ENCODE peak calls at places on chromosomes 11 and 22, in ten cellular contexts. One of them, this sample, is unnamed.

GRCh38 chr11:9861860-9862725 is 198.2 kb downstream of the SWAP70 start:
- DNase-seq in foreskin fibroblast: peak; percentile 64
- DNase-seq in bronchial epithelial cell: peak; percentile 62
- DNase-seq in lower leg skin: no peak
- DNase-seq in fibroblast of the aortic adventitia: peak; percentile 75
- DNase-seq in cardiac muscle cell: peak; percentile 60
- DNase-seq in fibroblast of villous mesenchyme: peak; percentile 74
- DNase-seq in stomach: peak; percentile 47
- DNase-seq in progenitor cell of endocrine pancreas: no peak
- DNase-seq in B cell: peak; percentile 67
- DNase-seq in this sample: no peak

GRCh38 chr22:49368976-49369725 is 458.5 kb downstream of the BRD1 start:
- DNase-seq in foreskin fibroblast: no peak
- DNase-seq in bronchial epithelial cell: no peak
- DNase-seq in lower leg skin: peak; percentile 72
- DNase-seq in fibroblast of the aortic adventitia: no peak
- DNase-seq in cardiac muscle cell: no peak
- DNase-seq in fibroblast of villous mesenchyme: no peak
- DNase-seq in stomach: peak; percentile 22
- DNase-seq in progenitor cell of endocrine pancreas: peak; percentile 5
- DNase-seq in B cell: no peak
- DNase-seq in this sample: peak; percentile 26

GRCh38 chr11:35098850-35099249 is 40.1 kb upstream of the CD44 start:
- DNase-seq in foreskin fibroblast: no peak
- DNase-seq in bronchial epithelial cell: no peak
- DNase-seq in lower leg skin: no peak
- DNase-seq in fibroblast of the aortic adventitia: no peak
- DNase-seq in cardiac muscle cell: no peak
- DNase-seq in fibroblast of villous mesenchyme: no peak
- DNase-seq in stomach: no peak
- DNase-seq in progenitor cell of endocrine pancreas: no peak
- DNase-seq in B cell: no peak
- DNase-seq in this sample: no peak

GRCh38 chr11:61507962-61508824 is at the start of gene LRRC10B:
- DNase-seq in foreskin fibroblast: no peak
- DNase-seq in bronchial epithelial cell: no peak
- DNase-seq in lower leg skin: no peak
- DNase-seq in fibroblast of the aortic adventitia: no peak
- DNase-seq in cardiac muscle cell: peak; percentile 80
- DNase-seq in fibroblast of villous mesenchyme: no peak
- DNase-seq in stomach: no peak
- DNase-seq in progenitor cell of endocrine pancreas: peak; percentile 45
- DNase-seq in B cell: peak; percentile 44
- DNase-seq in this sample: peak; percentile 66

GRCh38 chr11:65503606-65503922 is 4.7 kb downstream of the MALAT1 start:
- DNase-seq in foreskin fibroblast: no peak
- DNase-seq in bronchial epithelial cell: no peak
- DNase-seq in lower leg skin: no peak
- DNase-seq in fibroblast of the aortic adventitia: no peak
- DNase-seq in cardiac muscle cell: no peak
- DNase-seq in fibroblast of villous mesenchyme: peak; percentile 55
- DNase-seq in stomach: no peak
- DNase-seq in progenitor cell of endocrine pancreas: no peak
- DNase-seq in B cell: peak; percentile 16
- DNase-seq in this sample: no peak

GRCh38 chr22:23404689-23405365 is 175.3 kb downstream of the IGLL1 start:
- DNase-seq in foreskin fibroblast: no peak
- DNase-seq in bronchial epithelial cell: no peak
- DNase-seq in lower leg skin: peak; percentile 82
- DNase-seq in fibroblast of the aortic adventitia: peak; percentile 42
- DNase-seq in cardiac muscle cell: peak; percentile 91
- DNase-seq in fibroblast of villous mesenchyme: peak; percentile 19
- DNase-seq in stomach: peak; percentile 42
- DNase-seq in progenitor cell of endocrine pancreas: no peak
- DNase-seq in B cell: no peak
- DNase-seq in this sample: no peak

GRCh38 chr11:65537296-65537597 is 12.4 kb downstream of the SCYL1 start:
- DNase-seq in foreskin fibroblast: no peak
- DNase-seq in bronchial epithelial cell: no peak
- DNase-seq in lower leg skin: no peak
- DNase-seq in fibroblast of the aortic adventitia: no peak
- DNase-seq in cardiac muscle cell: no peak
- DNase-seq in fibroblast of villous mesenchyme: no peak
- DNase-seq in stomach: no peak
- DNase-seq in progenitor cell of endocrine pancreas: no peak
- DNase-seq in B cell: no peak
- DNase-seq in this sample: no peak

GRCh38 chr22:45892681-45893461 is 84.1 kb downstream of the WNT7B start:
- DNase-seq in foreskin fibroblast: no peak
- DNase-seq in bronchial epithelial cell: no peak
- DNase-seq in lower leg skin: no peak
- DNase-seq in fibroblast of the aortic adventitia: no peak
- DNase-seq in cardiac muscle cell: no peak
- DNase-seq in fibroblast of villous mesenchyme: no peak
- DNase-seq in stomach: no peak
- DNase-seq in progenitor cell of endocrine pancreas: no peak
- DNase-seq in B cell: no peak
- DNase-seq in this sample: no peak

GRCh38 chr11:11574373-11574772 is 47.4 kb downstream of the GALNT18 start:
- DNase-seq in foreskin fibroblast: no peak
- DNase-seq in bronchial epithelial cell: no peak
- DNase-seq in lower leg skin: peak; percentile 1
- DNase-seq in fibroblast of the aortic adventitia: no peak
- DNase-seq in cardiac muscle cell: no peak
- DNase-seq in fibroblast of villous mesenchyme: no peak
- DNase-seq in stomach: no peak
- DNase-seq in progenitor cell of endocrine pancreas: no peak
- DNase-seq in B cell: no peak
- DNase-seq in this sample: no peak

GRCh38 chr11:17748044-17748443 is 13.5 kb downstream of the KCNC1 start:
- DNase-seq in foreskin fibroblast: no peak
- DNase-seq in bronchial epithelial cell: no peak
- DNase-seq in lower leg skin: no peak
- DNase-seq in fibroblast of the aortic adventitia: no peak
- DNase-seq in cardiac muscle cell: no peak
- DNase-seq in fibroblast of villous mesenchyme: no peak
- DNase-seq in stomach: no peak
- DNase-seq in progenitor cell of endocrine pancreas: no peak
- DNase-seq in B cell: no peak
- DNase-seq in this sample: no peak

GRCh38 chr11:2366271-2366670 is 10.8 kb upstream of the CD81 start:
- DNase-seq in foreskin fibroblast: no peak
- DNase-seq in bronchial epithelial cell: no peak
- DNase-seq in lower leg skin: no peak
- DNase-seq in fibroblast of the aortic adventitia: no peak
- DNase-seq in cardiac muscle cell: no peak
- DNase-seq in fibroblast of villous mesenchyme: no peak
- DNase-seq in stomach: no peak
- DNase-seq in progenitor cell of endocrine pancreas: no peak
- DNase-seq in B cell: no peak
- DNase-seq in this sample: no peak

GRCh38 chr22:26674211-26675190 is 17.1 kb downstream of the MIAT start:
- DNase-seq in foreskin fibroblast: no peak
- DNase-seq in bronchial epithelial cell: peak; percentile 41
- DNase-seq in lower leg skin: no peak
- DNase-seq in fibroblast of the aortic adventitia: no peak
- DNase-seq in cardiac muscle cell: no peak
- DNase-seq in fibroblast of villous mesenchyme: no peak
- DNase-seq in stomach: no peak
- DNase-seq in progenitor cell of endocrine pancreas: no peak
- DNase-seq in B cell: peak; percentile 32
- DNase-seq in this sample: no peak

GRCh38 chr11:17798716-17799115 is 64.1 kb downstream of the KCNC1 start:
- DNase-seq in foreskin fibroblast: no peak
- DNase-seq in bronchial epithelial cell: no peak
- DNase-seq in lower leg skin: no peak
- DNase-seq in fibroblast of the aortic adventitia: no peak
- DNase-seq in cardiac muscle cell: no peak
- DNase-seq in fibroblast of villous mesenchyme: no peak
- DNase-seq in stomach: no peak
- DNase-seq in progenitor cell of endocrine pancreas: no peak
- DNase-seq in B cell: no peak
- DNase-seq in this sample: no peak

GRCh38 chr22:19942071-19942885 is 660 bp upstream of the TXNRD2 start:
- DNase-seq in foreskin fibroblast: peak; percentile 61
- DNase-seq in bronchial epithelial cell: no peak
- DNase-seq in lower leg skin: no peak
- DNase-seq in fibroblast of the aortic adventitia: peak; percentile 86
- DNase-seq in cardiac muscle cell: no peak
- DNase-seq in fibroblast of villous mesenchyme: peak; percentile 69
- DNase-seq in stomach: no peak
- DNase-seq in progenitor cell of endocrine pancreas: no peak
- DNase-seq in B cell: peak; percentile 46
- DNase-seq in this sample: no peak

GRCh38 chr11:10592331-10592730 is 23.9 kb upstream of the LYVE1 start:
- DNase-seq in foreskin fibroblast: peak; percentile 76
- DNase-seq in bronchial epithelial cell: peak; percentile 96
- DNase-seq in lower leg skin: no peak
- DNase-seq in fibroblast of the aortic adventitia: peak; percentile 94
- DNase-seq in cardiac muscle cell: no peak
- DNase-seq in fibroblast of villous mesenchyme: peak; percentile 88
- DNase-seq in stomach: no peak
- DNase-seq in progenitor cell of endocrine pancreas: no peak
- DNase-seq in B cell: no peak
- DNase-seq in this sample: no peak

GRCh38 chr22:45958971-45959370 is 18.0 kb downstream of the WNT7B start:
- DNase-seq in foreskin fibroblast: no peak
- DNase-seq in bronchial epithelial cell: no peak
- DNase-seq in lower leg skin: no peak
- DNase-seq in fibroblast of the aortic adventitia: no peak
- DNase-seq in cardiac muscle cell: no peak
- DNase-seq in fibroblast of villous mesenchyme: no peak
- DNase-seq in stomach: no peak
- DNase-seq in progenitor cell of endocrine pancreas: no peak
- DNase-seq in B cell: no peak
- DNase-seq in this sample: no peak

DNA sequence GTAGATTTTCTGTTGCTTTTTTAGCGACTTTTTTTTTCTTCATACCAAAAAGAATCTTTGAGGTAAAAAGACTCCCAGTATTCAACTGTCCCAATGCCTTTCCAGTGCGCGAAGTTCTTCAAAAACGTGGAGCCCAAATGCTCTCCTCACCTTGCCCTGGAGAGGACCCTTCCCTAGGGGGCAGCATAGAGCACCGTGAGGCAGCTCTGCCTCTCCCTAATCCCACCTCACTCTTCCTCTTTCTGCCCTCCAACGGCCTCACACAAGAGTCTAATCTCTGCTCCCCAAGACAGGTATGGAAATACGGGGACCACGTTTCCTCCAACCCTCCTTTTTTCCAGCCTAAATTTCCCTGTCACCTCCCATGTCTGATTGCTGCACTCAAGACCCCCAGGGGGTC is 117.5 kb upstream of the ALX4 start:
- DNase-seq in foreskin fibroblast: no peak
- DNase-seq in bronchial epithelial cell: no peak
- DNase-seq in lower leg skin: no peak
- DNase-seq in fibroblast of the aortic adventitia: no peak
- DNase-seq in cardiac muscle cell: peak; percentile 21
- DNase-seq in fibroblast of villous mesenchyme: no peak
- DNase-seq in stomach: no peak
- DNase-seq in progenitor cell of endocrine pancreas: no peak
- DNase-seq in B cell: peak; percentile 4
- DNase-seq in this sample: no peak
- TF ChIP-seq CTCF in foreskin fibroblast: peak; percentile 5
- TF ChIP-seq CTCF in bronchial epithelial cell: peak; percentile 23
- TF ChIP-seq CTCF in lower leg skin: no peak
- TF ChIP-seq CTCF in fibroblast of the aortic adventitia: peak; percentile 24
- TF ChIP-seq CTCF in cardiac muscle cell: peak; percentile 37
- TF ChIP-seq CTCF in fibroblast of villous mesenchyme: peak; percentile 26
- TF ChIP-seq CTCF in stomach: no peak
- TF ChIP-seq CTCF in progenitor cell of endocrine pancreas: peak; percentile 36
- TF ChIP-seq CTCF in B cell: peak; percentile 12
- TF ChIP-seq CTCF in this sample: no peak

GRCh38 chr22:36528795-36529718 is at the start of gene EIF3D:
- DNase-seq in foreskin fibroblast: peak; percentile 99
- DNase-seq in bronchial epithelial cell: peak; percentile 99
- DNase-seq in lower leg skin: peak; percentile 100
- DNase-seq in fibroblast of the aortic adventitia: peak; percentile 99
- DNase-seq in cardiac muscle cell: peak; percentile 99
- DNase-seq in fibroblast of villous mesenchyme: peak; percentile 99
- DNase-seq in stomach: peak; percentile 99
- DNase-seq in progenitor cell of endocrine pancreas: peak; percentile 94
- DNase-seq in B cell: peak; percentile 98
- DNase-seq in this sample: peak; percentile 97
- TF ChIP-seq CTCF in foreskin fibroblast: no peak
- TF ChIP-seq CTCF in bronchial epithelial cell: no peak
- TF ChIP-seq CTCF in lower leg skin: no peak
- TF ChIP-seq CTCF in fibroblast of the aortic adventitia: no peak
- TF ChIP-seq CTCF in cardiac muscle cell: no peak
- TF ChIP-seq CTCF in fibroblast of villous mesenchyme: no peak
- TF ChIP-seq CTCF in stomach: no peak
- TF ChIP-seq CTCF in progenitor cell of endocrine pancreas: no peak
- TF ChIP-seq CTCF in B cell: no peak
- TF ChIP-seq CTCF in this sample: no peak

DNA sequence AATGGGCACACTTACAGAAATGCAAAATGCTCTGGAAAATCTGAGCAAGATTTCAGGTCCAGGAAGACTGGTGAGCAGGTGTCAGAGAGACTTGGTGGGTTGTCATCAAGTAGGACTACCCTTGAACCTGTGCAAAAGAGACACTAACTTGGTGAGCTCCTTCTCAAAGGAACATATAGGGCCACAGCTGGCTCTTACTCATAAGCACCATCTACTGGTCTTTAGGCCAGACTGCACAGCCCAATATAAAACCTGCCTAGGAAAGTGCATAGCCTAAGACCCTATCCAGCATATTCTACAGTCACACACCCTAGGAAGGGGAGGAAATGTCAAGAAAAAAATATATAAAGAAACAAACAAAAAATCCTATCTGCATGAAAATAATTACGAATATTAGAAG is 18.2 kb upstream of the OR10W1 start:
- DNase-seq in foreskin fibroblast: peak; percentile 5
- DNase-seq in bronchial epithelial cell: peak; percentile 59
- DNase-seq in lower leg skin: no peak
- DNase-seq in fibroblast of the aortic adventitia: peak; percentile 45
- DNase-seq in cardiac muscle cell: peak; percentile 49
- DNase-seq in fibroblast of villous mesenchyme: peak; percentile 30
- DNase-seq in stomach: no peak
- DNase-seq in progenitor cell of endocrine pancreas: no peak
- DNase-seq in B cell: peak; percentile 10
- DNase-seq in this sample: no peak
- TF ChIP-seq CTCF in foreskin fibroblast: peak; percentile 58
- TF ChIP-seq CTCF in bronchial epithelial cell: peak; percentile 80
- TF ChIP-seq CTCF in lower leg skin: no peak
- TF ChIP-seq CTCF in fibroblast of the aortic adventitia: peak; percentile 74
- TF ChIP-seq CTCF in cardiac muscle cell: peak; percentile 45
- TF ChIP-seq CTCF in fibroblast of villous mesenchyme: peak; percentile 65
- TF ChIP-seq CTCF in stomach: no peak
- TF ChIP-seq CTCF in progenitor cell of endocrine pancreas: peak; percentile 72
- TF ChIP-seq CTCF in B cell: no peak
- TF ChIP-seq CTCF in this sample: no peak

DNA sequence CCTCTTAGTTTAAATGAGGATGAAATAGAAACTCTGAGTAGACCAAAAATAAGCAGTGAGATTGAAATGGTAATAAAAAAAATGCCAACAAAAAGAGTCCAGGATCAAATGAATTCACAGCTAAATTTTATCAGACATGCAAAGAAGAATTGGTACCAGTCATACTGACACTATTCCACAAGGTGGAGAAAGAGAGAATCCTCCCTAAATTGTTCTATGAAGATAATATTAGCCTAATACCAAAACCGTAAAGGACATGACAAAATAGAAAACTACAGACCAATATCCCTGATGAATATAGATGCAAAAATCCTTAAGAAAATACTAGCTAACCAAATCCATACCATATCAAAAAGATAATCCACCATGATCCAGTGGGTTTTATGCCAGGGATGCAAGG is 169.8 kb upstream of the CHORDC1 start:
- DNase-seq in foreskin fibroblast: no peak
- DNase-seq in bronchial epithelial cell: no peak
- DNase-seq in lower leg skin: no peak
- DNase-seq in fibroblast of the aortic adventitia: no peak
- DNase-seq in cardiac muscle cell: no peak
- DNase-seq in fibroblast of villous mesenchyme: no peak
- DNase-seq in stomach: no peak
- DNase-seq in progenitor cell of endocrine pancreas: no peak
- DNase-seq in B cell: no peak
- DNase-seq in this sample: no peak
- TF ChIP-seq CTCF in foreskin fibroblast: no peak
- TF ChIP-seq CTCF in bronchial epithelial cell: peak; percentile 3
- TF ChIP-seq CTCF in lower leg skin: no peak
- TF ChIP-seq CTCF in fibroblast of the aortic adventitia: no peak
- TF ChIP-seq CTCF in cardiac muscle cell: no peak
- TF ChIP-seq CTCF in fibroblast of villous mesenchyme: no peak
- TF ChIP-seq CTCF in stomach: no peak
- TF ChIP-seq CTCF in progenitor cell of endocrine pancreas: no peak
- TF ChIP-seq CTCF in B cell: no peak
- TF ChIP-seq CTCF in this sample: no peak

This sample was measured in mesothelial cell of epicardium.